ENCODE peak calls at places on chromosome 5, in seven cellular contexts. G is heart left ventricle; V is Peyer's patch; Y is colonic mucosa; Z is CD8-positive, alpha-beta T cell; I is pancreas; B is left lung. D is an unnamed sample. For H3K9me3 and H3K4me1, the result is how much of the 10 kb centered on the place peaks cover.

GRCh38 chr5:106610041-106610440 is 1060.7 kb downstream of the EFNA5 start:
- DNase-seq in G (no peak), V (no peak), Y (no peak), Z (no peak), I (no peak), B (no peak), D (no peak)

GRCh38 chr5:6525910-6526309 is 77.3 kb downstream of the UBE2QL1 start:
- DNase-seq in G (no peak), V (no peak), Y (no peak), Z (no peak), I (peak), B (no peak), D (peak)

GRCh38 chr5:4203146-4203545 is 607.5 kb downstream of the IRX1 start:
- DNase-seq in G (no peak), V (no peak), Y (no peak), Z (no peak), I (no peak), B (no peak), D (no peak)

GRCh38 chr5:66896207-66896606 is 300.0 kb downstream of the MAST4 start:
- DNase-seq in G (no peak), V (no peak), Y (no peak), Z (no peak), I (no peak), B (no peak), D (no peak)

GRCh38 chr5:58460727-58461286 is 921 bp upstream of the PLK2 start:
- DNase-seq in G (peak), V (peak), Y (peak), Z (peak), I (peak), B (peak), D (peak)

GRCh38 chr5:81751836-81752643 is 1.1 kb upstream of the SSBP2 start:
- DNase-seq in G (no peak), V (no peak), Y (peak), Z (no peak), I (no peak), B (no peak), D (no peak)

GRCh38 chr5:14213813-14214585 is 70.9 kb downstream of the TRIO start:
- DNase-seq in G (no peak), V (no peak), Y (no peak), Z (no peak), I (no peak), B (no peak), D (no peak)

GRCh38 chr5:155189476-155189875 is 175.9 kb downstream of the KIF4B start:
- DNase-seq in G (no peak), V (no peak), Y (no peak), Z (no peak), I (no peak), B (no peak), D (no peak)

GRCh38 chr5:175895701-175896102 is 24.3 kb downstream of the CPLX2 start:
- DNase-seq in G (no peak), V (peak), Y (no peak), Z (peak), I (no peak), B (no peak), D (no peak)

DNA sequence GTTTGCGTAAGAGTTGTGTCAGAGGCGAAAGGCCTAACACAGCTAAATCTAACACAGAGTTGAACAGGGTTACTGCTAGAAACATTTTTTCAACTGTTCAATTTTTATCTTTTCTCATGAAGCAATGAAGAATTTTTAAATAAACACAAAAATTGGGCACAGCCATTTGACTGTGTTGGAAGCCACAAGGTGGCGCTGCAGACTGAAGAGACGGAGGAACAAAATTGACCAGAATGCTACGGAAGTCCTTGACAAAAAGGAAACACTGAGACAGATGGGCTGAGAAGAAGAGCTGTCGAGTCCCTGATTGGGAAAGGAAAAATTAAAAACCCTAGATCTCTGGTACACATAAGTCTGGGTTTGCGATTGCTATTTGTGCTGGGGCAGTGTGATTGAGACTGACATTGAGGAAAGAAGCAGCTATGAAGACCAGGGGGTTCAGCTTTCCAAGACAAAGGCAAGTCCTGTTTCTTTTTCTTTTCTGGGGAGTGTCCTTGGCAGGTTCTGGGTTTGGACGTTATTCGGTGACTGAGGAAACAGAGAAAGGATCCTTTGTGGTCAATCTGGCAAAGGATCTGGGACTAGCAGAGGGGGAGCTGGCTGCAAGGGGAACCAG is at the start of gene PCDHB9:
- DNase-seq in G (no peak), V (no peak), Y (no peak), Z (no peak), I (no peak), B (no peak), D (no peak)
- H3K9me3 ChIP-seq in G (half or more), V (under half), Y (under half), Z (under half), I (under half), B (under half), D (under half)

GRCh38 chr5:157862183-157862851 is 3.4 kb upstream of the CLINT1 start:
- DNase-seq in G (no peak), V (no peak), Y (no peak), Z (no peak), I (no peak), B (no peak), D (no peak)

GRCh38 chr5:157857821-157858526 is 971 bp downstream of the CLINT1 start:
- DNase-seq in G (no peak), V (no peak), Y (no peak), Z (no peak), I (no peak), B (no peak), D (no peak)

GRCh38 chr5:157858527-157859226 is at the start of gene CLINT1:
- DNase-seq in G (peak), V (peak), Y (peak), Z (peak), I (peak), B (peak), D (peak)

GRCh38 chr5:157860898-157861894 is 2.3 kb upstream of the CLINT1 start:
- DNase-seq in G (no peak), V (peak), Y (peak), Z (no peak), I (no peak), B (no peak), D (no peak)

GRCh38 chr5:157859227-157859575 is 256 bp upstream of the CLINT1 start:
- DNase-seq in G (no peak), V (no peak), Y (no peak), Z (no peak), I (no peak), B (no peak), D (no peak)
- H3K4me1 ChIP-seq in G (under half), V (under half), Y (under half), Z (under half), I (under half), B (under half), D (under half)

DNA sequence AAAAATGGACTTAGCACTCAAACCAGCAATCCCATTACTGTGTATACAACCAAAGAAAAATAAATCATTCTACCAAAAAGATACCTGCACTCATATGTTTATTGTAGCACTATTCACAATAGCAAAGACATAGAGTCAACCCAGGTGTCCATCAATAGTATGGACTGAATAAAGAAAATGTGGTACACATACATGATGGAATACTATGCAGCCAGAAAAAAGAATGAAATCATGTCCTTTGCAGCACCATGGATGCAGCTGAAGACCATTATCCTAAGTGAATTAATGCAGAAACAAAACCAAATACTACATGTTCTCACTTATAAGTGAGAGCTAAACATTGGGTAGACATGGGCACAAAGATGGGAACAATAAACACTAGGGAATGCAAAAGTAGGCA is 236.8 kb upstream of the POU5F2 start:
- DNase-seq in G (no peak), V (no peak), Y (no peak), Z (no peak), I (no peak), B (no peak), D (no peak)
- H3K9me3 ChIP-seq in G (half or more), V (under half), Y (under half), Z (under half), I (under half), B (under half), D (under half)

DNA sequence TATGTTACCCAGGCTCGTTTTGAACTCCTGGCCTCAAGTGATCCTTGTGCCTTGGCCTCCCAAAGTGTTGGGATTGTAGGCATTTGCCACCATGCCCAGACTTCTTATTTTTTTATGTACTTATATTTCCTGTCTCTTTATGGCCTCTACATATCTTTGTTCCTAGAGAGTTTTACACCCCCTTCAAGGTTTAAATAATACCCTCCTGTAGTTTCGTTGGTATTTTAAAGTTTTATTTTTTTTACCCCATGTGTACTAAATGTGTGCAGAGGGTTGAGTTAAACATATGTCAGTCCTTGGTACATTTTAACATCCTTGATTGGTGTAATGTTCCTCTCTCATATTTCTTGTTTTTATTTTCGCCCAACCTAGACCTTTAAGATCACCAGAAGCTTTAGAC is 29.4 kb downstream of the OCLN start:
- DNase-seq in G (no peak), V (no peak), Y (no peak), Z (no peak), I (no peak), B (no peak), D (no peak)
- H3K4me1 ChIP-seq in G (under half), V (under half), Y (under half), Z (under half), I (under half), B (under half), D (under half)

GRCh38 chr5:141236516-141237313 is 8.5 kb upstream of the PCDHB15 start:
- DNase-seq in G (no peak), V (no peak), Y (no peak), Z (no peak), I (no peak), B (no peak), D (no peak)

GRCh38 chr5:141245250-141245717 is at the start of gene PCDHB15:
- DNase-seq in G (no peak), V (no peak), Y (no peak), Z (no peak), I (no peak), B (no peak), D (no peak)

DNA sequence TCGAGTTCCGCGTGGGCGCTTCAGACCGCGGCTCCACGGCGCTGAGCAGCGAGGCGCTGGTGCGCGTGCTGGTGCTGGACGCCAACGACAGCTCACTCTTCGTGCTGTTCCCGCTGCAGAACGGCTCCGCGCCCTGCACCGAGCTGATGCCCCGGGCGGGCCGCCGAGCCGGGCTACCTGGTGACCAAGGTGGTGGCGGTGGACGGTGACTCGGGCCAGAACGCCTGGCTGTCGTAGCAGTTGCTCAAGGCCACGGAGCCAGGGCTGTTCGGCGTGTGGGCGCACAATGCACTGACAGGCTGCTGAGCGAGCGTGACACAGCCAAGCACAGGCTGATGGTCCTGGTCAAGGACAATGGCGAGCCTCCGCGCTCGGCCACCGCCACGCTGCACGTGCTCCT is 3.7 kb upstream of the PCDHB15 start:
- DNase-seq in G (no peak), V (no peak), Y (no peak), Z (no peak), I (no peak), B (peak), D (no peak)
- H3K9me3 ChIP-seq in G (half or more), V (under half), Y (under half), Z (under half), I (under half), B (under half), D (under half)

GRCh38 chr5:159102294-159102934 is 2.7 kb upstream of the EBF1 start:
- DNase-seq in G (no peak), V (no peak), Y (no peak), Z (no peak), I (no peak), B (no peak), D (no peak)
- H3K4me1 ChIP-seq in G (under half), V (under half), Y (under half), Z (under half), I (under half), B (under half), D (under half)

DNA sequence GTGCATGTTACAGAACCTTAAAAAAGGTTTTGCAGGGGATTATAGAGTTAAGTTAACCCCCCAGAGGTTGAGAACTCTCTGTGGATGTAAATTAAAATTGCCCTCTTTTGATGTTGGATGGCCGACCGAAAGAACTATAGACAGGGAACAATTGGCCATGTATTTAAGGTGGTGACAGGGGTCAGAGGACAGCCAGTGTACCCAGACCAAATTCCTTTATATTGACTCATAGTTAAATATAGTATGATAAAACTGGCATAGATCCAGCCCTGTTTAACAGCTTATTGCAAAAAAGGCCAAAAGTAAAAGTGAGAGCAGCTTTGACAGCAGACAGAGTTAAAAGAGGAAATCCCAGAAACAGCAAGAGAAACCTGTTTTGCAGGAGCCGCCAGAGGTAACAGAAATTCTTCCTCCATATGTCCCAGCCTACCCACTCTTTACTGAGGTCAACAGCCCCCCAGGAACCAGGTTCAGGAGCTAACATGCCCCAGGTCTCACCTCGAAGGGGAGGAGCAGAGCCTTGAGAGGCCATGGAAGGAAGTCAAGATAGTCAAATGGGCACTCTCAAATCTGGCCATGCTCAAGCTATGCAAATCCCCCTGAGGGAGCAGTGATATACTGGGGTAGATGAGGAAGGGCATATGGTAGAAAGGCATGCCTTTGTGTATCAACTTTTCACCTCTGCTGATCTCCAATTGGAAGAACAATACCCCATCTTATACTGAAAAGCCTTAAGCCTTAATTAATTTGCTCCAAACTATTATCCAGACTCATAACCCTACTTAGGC is 156.4 kb upstream of the COX7C start:
- DNase-seq in G (no peak), V (no peak), Y (no peak), Z (no peak), I (no peak), B (no peak), D (no peak)
- H3K9me3 ChIP-seq in G (under half), V (under half), Y (under half), Z (under half), I (under half), B (under half), D (under half)

D was measured in iPS DF 6.9.